ENCODE peak calls at places on chromosomes 13 and 19, in ten cellular contexts. I is nephron progenitor cell, W is GM20000, H is PC-9, R is AG04450, B is GM12865, X is neural crest cell, N is foreskin fibroblast, L is Peyer's patch, G is cardiac muscle cell. T is an unnamed sample.

GRCh38 chr13:73966331-73966730 is 167.9 kb downstream of the KLF12 start:
- DNase-seq in W (no peak), H (no peak), B (no peak), I (no peak), X (no peak), L (no peak), R (no peak), N (no peak), G (no peak), T (no peak)

GRCh38 chr19:14369399-14370168 is 11.7 kb upstream of the ADGRE5 start:
- DNase-seq in W (peak), H (no peak), B (peak), X (no peak), R (no peak), N (no peak), G (peak), I (no peak), L (no peak), T (no peak)

GRCh38 chr13:113182046-113182445 is 23.6 kb downstream of the PROZ start:
- DNase-seq in I (no peak), R (no peak), W (no peak), X (no peak), L (no peak), H (no peak), B (no peak), N (no peak), G (peak), T (no peak)

GRCh38 chr13:45295536-45295935 is 45.4 kb downstream of the TPT1 start:
- DNase-seq in X (no peak), L (no peak), H (no peak), W (no peak), N (no peak), G (no peak), R (no peak), B (no peak), I (no peak), T (no peak)

GRCh38 chr19:535017-535835 is 3.7 kb downstream of the CDC34 start:
- DNase-seq in X (no peak), H (peak), L (no peak), W (no peak), I (no peak), N (no peak), R (no peak), G (no peak), B (no peak), T (no peak)

GRCh38 chr19:39130337-39131254 is 5.0 kb downstream of the PAK4 start:
- DNase-seq in L (no peak), N (no peak), B (no peak), H (no peak), W (peak), R (no peak), G (no peak), X (no peak), I (no peak), T (no peak)

GRCh38 chr19:16121967-16122366 is 10.3 kb downstream of the RAB8A start:
- DNase-seq in G (no peak), L (no peak), I (no peak), X (no peak), R (no peak), N (no peak), B (no peak), H (no peak), W (no peak), T (no peak)

GRCh38 chr13:86085890-86086289 is 286.7 kb upstream of the SLITRK6 start:
- DNase-seq in L (no peak), N (no peak), H (no peak), X (no peak), I (no peak), B (no peak), G (no peak), W (no peak), R (no peak), T (no peak)

GRCh38 chr19:35306473-35307246 is 14.7 kb downstream of the MAG start:
- DNase-seq in N (no peak), L (no peak), H (peak), W (peak), B (peak), I (no peak), G (no peak), R (no peak), X (no peak), T (no peak)

GRCh38 chr13:75691183-75691582 is 55.1 kb downstream of the LMO7 start:
- DNase-seq in H (no peak), L (no peak), I (no peak), X (no peak), R (no peak), N (no peak), B (no peak), G (no peak), W (no peak), T (no peak)

GRCh38 chr19:32886241-32886640 is 16.7 kb upstream of the SLC7A9 start:
- DNase-seq in B (no peak), N (no peak), W (no peak), H (no peak), X (no peak), L (no peak), G (no peak), R (no peak), I (no peak), T (no peak)

GRCh38 chr13:35566340-35566739 is 89.9 kb upstream of the MAB21L1 start:
- DNase-seq in N (no peak), G (peak), B (peak), W (no peak), L (no peak), H (no peak), R (no peak), X (no peak), I (no peak), T (no peak)

GRCh38 chr19:17671906-17672305 is 16.2 kb downstream of the UNC13A start:
- DNase-seq in R (no peak), B (peak), H (peak), G (peak), L (no peak), X (peak), W (no peak), N (peak), I (no peak), T (no peak)

GRCh38 chr13:95510950-95511349 is 41.6 kb upstream of the CLDN10 start:
- DNase-seq in B (no peak), X (no peak), N (no peak), L (no peak), W (no peak), H (no peak), I (no peak), G (no peak), R (no peak), T (no peak)

GRCh38 chr13:110506859-110507566 is 54.5 kb downstream of the RAB20 start:
- DNase-seq in G (peak), X (no peak), B (no peak), N (no peak), I (no peak), R (no peak), H (peak), L (peak), W (no peak), T (no peak)

GRCh38 chr13:100537951-100538462 is 50.6 kb downstream of the GGACT start:
- DNase-seq in X (no peak), G (no peak), H (no peak), R (no peak), I (no peak), L (no peak), B (no peak), W (no peak), N (no peak), T (peak)

GRCh38 chr13:98446234-98446621 is 130.7 kb downstream of the STK24 start:
- DNase-seq in R (no peak), N (no peak), I (no peak), W (no peak), H (no peak), B (peak), X (no peak), L (no peak), G (no peak), T (no peak)

GRCh38 chr13:40613192-40613818 is 53.1 kb downstream of the FOXO1 start:
- DNase-seq in H (no peak), G (no peak), W (peak), B (peak), R (no peak), L (no peak), I (no peak), X (no peak), N (no peak), T (no peak)

GRCh38 chr13:66559093-66559492 is 671.0 kb downstream of the PCDH9 start:
- DNase-seq in L (no peak), W (no peak), R (no peak), X (no peak), I (no peak), H (no peak), N (no peak), G (no peak), B (no peak), T (no peak)

GRCh38 chr19:7366701-7367420 is 18.1 kb downstream of the ARHGEF18 start:
- DNase-seq in I (no peak), L (peak), W (peak), X (no peak), G (peak), H (no peak), B (peak), N (no peak), R (no peak), T (no peak)

GRCh38 chr19:37874784-37875183 is 31.6 kb downstream of the WDR87 start:
- DNase-seq in X (no peak), H (no peak), N (no peak), G (no peak), W (no peak), R (peak), I (no peak), B (no peak), L (no peak), T (no peak)

GRCh38 chr13:46495647-46496046 is 57.3 kb upstream of the LRCH1 start:
- DNase-seq in R (no peak), G (no peak), I (no peak), H (no peak), X (no peak), B (no peak), N (no peak), L (no peak), W (no peak), T (no peak)

GRCh38 chr19:55646889-55647731 is 902 bp upstream of the CCDC106 start:
- DNase-seq in N (no peak), G (no peak), B (peak), H (no peak), L (no peak), W (no peak), X (no peak), I (no peak), R (no peak), T (no peak)

GRCh38 chr19:39093761-39094160 is 9.6 kb downstream of the ACP7 start:
- DNase-seq in R (peak), X (no peak), N (peak), G (peak), B (no peak), H (no peak), I (no peak), W (no peak), L (no peak), T (no peak)

GRCh38 chr13:75813323-75813722 is 177.2 kb downstream of the LMO7 start:
- DNase-seq in L (no peak), N (no peak), R (no peak), W (no peak), B (no peak), H (no peak), X (no peak), G (no peak), I (no peak), T (no peak)

GRCh38 chr19:30870861-30871260 is 478.4 kb downstream of the TSHZ3 start:
- DNase-seq in X (no peak), B (no peak), W (no peak), H (no peak), I (no peak), R (no peak), L (no peak), N (no peak), G (peak), T (peak)

GRCh38 chr13:104414771-104415170 is 1348.6 kb upstream of the SLC10A2 start:
- DNase-seq in I (no peak), L (no peak), X (no peak), N (no peak), G (no peak), H (no peak), B (no peak), R (no peak), W (no peak), T (no peak)

GRCh38 chr19:19865750-19866598 is at the start of gene ZNF253:
- DNase-seq in G (peak), R (peak), N (peak), X (peak), B (peak), I (peak), H (peak), L (peak), W (peak), T (peak)

GRCh38 chr19:56309511-56310185 is 5.0 kb downstream of the ZSCAN5A start:
- DNase-seq in X (peak), L (peak), I (peak), G (peak), B (peak), N (peak), W (peak), H (peak), R (no peak), T (peak)

GRCh38 chr19:55304279-55304978 is 20.6 kb downstream of the BRSK1 start:
- DNase-seq in L (peak), G (peak), N (no peak), W (peak), R (no peak), X (peak), I (peak), B (peak), H (no peak), T (peak)

GRCh38 chr13:69857188-69857821 is 250.3 kb upstream of the ATXN8OS start:
- DNase-seq in X (no peak), H (no peak), B (peak), G (peak), N (no peak), R (no peak), I (peak), L (no peak), W (peak), T (no peak)

DNA sequence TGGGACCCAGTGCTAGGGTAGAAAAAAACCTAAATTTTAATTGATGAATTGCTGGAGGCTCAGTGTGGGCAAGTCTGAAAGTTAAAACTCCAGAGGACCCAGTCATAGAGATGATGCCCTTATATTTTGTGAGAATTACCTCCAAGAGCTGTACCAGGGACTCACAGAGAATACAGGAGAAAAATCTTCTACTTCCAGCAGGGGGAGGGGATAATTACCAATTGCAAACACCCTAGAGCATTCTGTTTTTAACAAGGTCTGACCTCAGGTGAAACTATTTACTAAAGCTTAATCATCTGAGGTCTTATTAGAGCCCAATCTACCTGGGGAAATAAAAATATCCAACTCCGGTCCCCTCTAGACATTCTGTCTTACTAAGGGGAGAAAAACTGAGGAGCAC is 994.7 kb upstream of the MIR17HG start:
- DNase-seq in B (no peak), X (no peak), G (no peak), I (no peak), H (no peak), R (no peak), L (no peak), N (no peak), W (no peak), T (no peak)
- TF ChIP-seq CTCF in B (no peak), X (peak), G (no peak), I (no peak), H (no peak), R (no peak), L (no peak), N (no peak), W (no peak), T (no peak)

GRCh38 chr13:26484196-26484595 is 73.3 kb upstream of the WASF3 start:
- DNase-seq in B (no peak), G (no peak), L (peak), I (no peak), R (no peak), H (no peak), W (no peak), N (no peak), X (no peak), T (no peak)

GRCh38 chr13:26486550-26486949 is 70.9 kb upstream of the WASF3 start:
- DNase-seq in G (no peak), X (no peak), R (no peak), I (no peak), B (no peak), W (no peak), N (no peak), H (no peak), L (peak), T (no peak)

GRCh38 chr13:26487781-26488180 is 69.7 kb upstream of the WASF3 start:
- DNase-seq in N (no peak), H (no peak), G (no peak), L (peak), X (no peak), W (no peak), B (no peak), I (no peak), R (no peak), T (no peak)

GRCh38 chr13:26485288-26485687 is 72.2 kb upstream of the WASF3 start:
- DNase-seq in L (peak), N (no peak), X (no peak), I (no peak), B (no peak), H (no peak), W (no peak), R (no peak), G (no peak), T (no peak)

DNA sequence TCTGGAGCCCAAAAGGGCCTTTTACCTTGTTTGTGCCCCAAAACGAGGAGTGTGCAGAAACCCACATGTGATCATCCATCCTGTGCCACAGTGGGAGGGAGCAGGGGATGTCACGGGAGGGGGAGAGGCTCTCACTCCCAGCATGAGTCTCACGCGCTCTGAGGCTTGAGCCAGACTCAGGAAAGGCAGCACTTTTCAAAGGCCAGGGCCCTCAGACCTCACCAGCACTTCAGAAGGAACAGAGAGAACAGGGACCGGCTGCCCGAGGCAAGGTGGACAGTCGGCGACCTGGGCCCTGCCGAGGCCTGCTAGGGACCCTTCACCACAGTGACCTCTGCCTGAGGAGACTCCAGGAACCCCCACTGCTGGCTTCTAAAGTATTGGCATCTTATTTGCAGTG is 71.7 kb upstream of the WASF3 start:
- DNase-seq in N (no peak), I (no peak), H (no peak), G (no peak), B (no peak), X (no peak), R (no peak), W (no peak), L (peak), T (no peak)
- TF ChIP-seq CTCF in N (no peak), I (no peak), H (no peak), G (no peak), B (no peak), X (no peak), R (no peak), W (no peak), L (no peak), T (no peak)

DNA sequence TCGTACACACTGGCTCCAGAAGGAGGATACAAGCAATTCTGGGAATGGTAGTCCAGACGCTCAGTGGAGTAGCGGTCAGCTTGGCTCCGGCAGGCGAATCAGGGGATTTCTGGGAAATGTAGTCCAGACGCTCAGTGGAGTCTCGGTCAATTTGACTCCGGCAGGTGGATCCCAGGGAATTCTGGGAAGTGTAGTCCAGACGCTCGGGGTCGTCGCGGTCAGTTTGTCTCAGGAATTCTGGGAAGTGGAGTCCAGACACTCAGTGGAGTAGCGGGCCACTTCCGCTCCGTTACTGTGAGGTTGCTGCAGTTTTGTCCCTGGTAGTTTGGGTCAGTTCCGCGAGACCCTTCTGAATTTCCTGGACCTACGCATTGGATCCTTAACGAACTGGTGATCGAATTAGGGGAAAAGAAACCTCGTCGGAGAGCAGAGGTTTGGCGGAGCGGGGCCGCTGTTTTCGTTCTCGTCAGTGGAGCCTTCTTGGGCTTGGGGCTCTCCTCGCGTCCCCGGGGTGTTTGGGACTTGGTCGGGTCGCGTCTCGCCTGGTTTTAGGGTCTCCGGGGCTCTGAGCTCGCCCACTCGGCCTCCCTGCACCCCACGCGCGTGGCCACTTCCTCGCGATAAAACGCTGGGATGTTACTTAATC is at the start of gene ZNF225:
- DNase-seq in N (peak), W (peak), X (peak), G (peak), B (peak), H (peak), R (peak), L (peak), I (peak), T (peak)
- TF ChIP-seq CTCF in N (no peak), W (no peak), X (no peak), G (no peak), B (no peak), H (no peak), R (no peak), L (no peak), I (no peak), T (no peak)

GRCh38 chr19:23436318-23436717 is 41.0 kb upstream of the ZNF91 start:
- DNase-seq in H (peak), R (no peak), W (no peak), X (no peak), N (no peak), G (no peak), B (no peak), L (no peak), I (peak), T (no peak)
- TF ChIP-seq CTCF in H (peak), R (peak), W (no peak), X (peak), N (peak), G (peak), B (peak), L (no peak), I (no peak), T (no peak)

GRCh38 chr13:43879323-43880181 is at the start of the genes CCDC122 and LACC1:
- DNase-seq in G (peak), N (peak), B (peak), W (peak), X (peak), L (peak), R (peak), I (peak), H (peak), T (peak)
- TF ChIP-seq CTCF in G (no peak), N (no peak), B (no peak), W (no peak), X (no peak), L (no peak), R (no peak), I (no peak), H (no peak), T (no peak)

T was measured in glutamatergic neuron.